ENCODE peak calls at places on chromosome 15, in ten cellular contexts. J is stimulated activated CD8-positive, alpha-beta memory T cell treated with anti-CD3 and anti-CD28 coated beads, Interleukin-7, amount 100 ng/mL, for 1 hour; A is T-helper 9 cell; C is NCI-H345; S is HCT116; L is B cell; Q is epithelial cell of esophagus; V is epithelial cell of proximal tubule; F is stimulated activated CD4-positive, alpha-beta T cell treated with anti-CD3 and anti-CD28 coated beads, Interleukin-1b, Interleukin-23, amount 100 ng/mL, for 4 hours; W is substantia nigra. M is an unnamed sample.
A peak's percentile ranks its signal among the peaks of the same experiment; 100 is the strongest.

GRCh38 chr15:68627476-68627875 is 48.7 kb downstream of the CORO2B start:
- DNase-seq in L (no peak), C (no peak), F (no peak), V (no peak), W (no peak), S (no peak), A (no peak), Q (no peak), J (no peak), M (no peak)

GRCh38 chr15:28273468-28273867 is 48.5 kb downstream of the HERC2 start:
- DNase-seq in W (no peak), V (no peak), A (no peak), C (no peak), S (no peak), J (no peak), L (no peak), Q (no peak), F (no peak), M (no peak)

GRCh38 chr15:40493089-40493840 is 22.5 kb downstream of the CHST14 start:
- DNase-seq in L (no peak), C (no peak), J (no peak), V (no peak), F (peak; percentile 52), Q (peak; percentile 84), S (no peak), A (peak; percentile 23), W (no peak), M (no peak)

GRCh38 chr15:63191895-63192603 is 2.6 kb downstream of the RAB8B start:
- DNase-seq in L (peak; percentile 74), J (no peak), F (peak; percentile 47), A (peak; percentile 29), V (no peak), Q (no peak), W (no peak), S (no peak), C (no peak), M (no peak)

GRCh38 chr15:67002379-67002778 is 63.0 kb upstream of the SMAD3 start:
- DNase-seq in Q (no peak), F (no peak), S (no peak), C (no peak), V (no peak), W (no peak), J (no peak), A (no peak), L (no peak), M (no peak)

GRCh38 chr15:88834211-88834812 is 31.1 kb downstream of the ACAN start:
- DNase-seq in L (no peak), F (peak; percentile 10), S (peak; percentile 22), A (peak; percentile 17), C (no peak), J (peak; percentile 13), V (no peak), W (peak; percentile 41), Q (peak; percentile 27), M (peak; percentile 39)

GRCh38 chr15:85312925-85313324 is 67.5 kb upstream of the AKAP13 start:
- DNase-seq in J (no peak), C (no peak), F (no peak), A (no peak), W (no peak), Q (no peak), S (no peak), V (peak; percentile 51), L (no peak), M (peak; percentile 40)

GRCh38 chr15:50884583-50884982 is 23.9 kb upstream of the AP4E1 start:
- DNase-seq in J (no peak), W (no peak), Q (peak; percentile 92), C (no peak), F (no peak), S (no peak), L (no peak), A (no peak), V (no peak), M (no peak)

GRCh38 chr15:61994216-61994615 is 66.0 kb downstream of the VPS13C start:
- DNase-seq in V (no peak), Q (peak; percentile 66), J (no peak), W (no peak), C (no peak), A (no peak), L (no peak), F (no peak), S (no peak), M (no peak)

GRCh38 chr15:67147410-67147949 is 82.1 kb downstream of the SMAD3 start:
- DNase-seq in J (no peak), C (no peak), L (peak; percentile 27), V (no peak), A (no peak), Q (no peak), F (no peak), W (no peak), S (no peak), M (no peak)

GRCh38 chr15:20349774-20350498 is 191.7 kb downstream of the GOLGA6L6 start:
- DNase-seq in W (no peak), S (no peak), J (no peak), V (no peak), F (no peak), Q (no peak), C (no peak), A (no peak), L (no peak), M (no peak)

GRCh38 chr15:82743810-82744209 is 34.1 kb upstream of the AP3B2 start:
- DNase-seq in J (no peak), Q (no peak), S (no peak), L (no peak), F (no peak), V (no peak), C (no peak), W (no peak), A (no peak), M (no peak)

GRCh38 chr15:64740361-64741170 is 34.8 kb downstream of the RBPMS2 start:
- DNase-seq in F (no peak), Q (peak; percentile 55), S (no peak), L (no peak), V (no peak), C (no peak), A (no peak), J (no peak), W (no peak), M (no peak)

GRCh38 chr15:73683624-73684536 is at the start of gene CD276:
- DNase-seq in J (no peak), W (peak; percentile 67), S (peak; percentile 45), F (no peak), V (peak; percentile 25), Q (peak; percentile 33), L (peak; percentile 21), A (no peak), C (peak; percentile 38), M (peak; percentile 96)

GRCh38 chr15:92606126-92606835 is 49.3 kb downstream of the FAM174B start:
- DNase-seq in L (no peak), W (no peak), J (no peak), A (no peak), V (no peak), S (no peak), F (no peak), C (peak; percentile 30), Q (no peak), M (no peak)

GRCh38 chr15:49495993-49496747 is 73.1 kb downstream of the FGF7 start:
- DNase-seq in S (no peak), W (no peak), L (no peak), C (no peak), Q (peak; percentile 13), A (no peak), V (no peak), F (no peak), J (no peak), M (no peak)

GRCh38 chr15:51299187-51300015 is 39.0 kb downstream of the CYP19A1 start:
- DNase-seq in F (no peak), W (peak; percentile 47), A (no peak), C (peak; percentile 81), S (no peak), V (no peak), Q (no peak), L (no peak), J (no peak), M (peak; percentile 42)

GRCh38 chr15:101428758-101429157 is 60.7 kb downstream of the PCSK6 start:
- DNase-seq in C (no peak), Q (no peak), F (no peak), S (no peak), J (no peak), W (no peak), L (no peak), A (no peak), V (no peak), M (no peak)

GRCh38 chr15:42371125-42371524 is 11.8 kb downstream of the CAPN3 start:
- DNase-seq in W (no peak), J (no peak), S (peak; percentile 4), C (no peak), V (no peak), F (no peak), A (no peak), Q (no peak), L (no peak), M (no peak)

GRCh38 chr15:33157636-33158035 is 36.9 kb downstream of the FMN1 start:
- DNase-seq in J (no peak), C (no peak), V (no peak), Q (no peak), F (no peak), W (no peak), A (no peak), S (no peak), L (no peak), M (no peak)

GRCh38 chr15:33547876-33548275 is 237.1 kb downstream of the RYR3 start:
- DNase-seq in Q (peak; percentile 83), A (no peak), S (no peak), V (no peak), C (no peak), W (peak; percentile 17), L (no peak), F (no peak), J (no peak), M (peak; percentile 1)

GRCh38 chr15:51580982-51581381 is 41.6 kb downstream of the DMXL2 start:
- DNase-seq in Q (no peak), S (no peak), W (no peak), J (no peak), A (no peak), C (no peak), L (no peak), V (no peak), F (no peak), M (no peak)

GRCh38 chr15:99703603-99704443 is 29.4 kb downstream of the LYSMD4 start:
- DNase-seq in S (peak; percentile 61), F (no peak), A (no peak), W (peak; percentile 29), C (peak; percentile 23), J (no peak), L (no peak), Q (peak; percentile 92), V (peak; percentile 87), M (peak; percentile 66)

GRCh38 chr15:77010312-77010686 is 15.4 kb downstream of the PSTPIP1 start:
- DNase-seq in Q (no peak), C (no peak), F (no peak), V (no peak), L (no peak), J (no peak), W (no peak), A (no peak), S (no peak), M (no peak)

GRCh38 chr15:51576911-51577500 is 45.6 kb downstream of the DMXL2 start:
- DNase-seq in J (no peak), S (no peak), C (no peak), L (no peak), A (no peak), V (peak; percentile 43), Q (peak; percentile 85), W (no peak), F (no peak), M (peak; percentile 50)

GRCh38 chr15:79025201-79025600 is 65.4 kb downstream of the RASGRF1 start:
- DNase-seq in F (no peak), J (no peak), C (no peak), A (no peak), L (peak; percentile 82), S (no peak), W (no peak), V (no peak), Q (no peak), M (no peak)

GRCh38 chr15:98823012-98823458 is 174.7 kb downstream of the IGF1R start:
- DNase-seq in F (no peak), L (no peak), C (no peak), W (peak; percentile 17), J (no peak), Q (peak; percentile 88), A (no peak), S (no peak), V (no peak), M (no peak)